ENCODE peak calls at places on chromosomes 6 and 20, in four cellular contexts. T, D, L and E are unnamed samples.

GRCh38 chr6:107355659-107356058 is 103.7 kb downstream of the PDSS2 start:
- DNase-seq in T (no peak), D (no peak), L (no peak), E (no peak)

GRCh38 chr20:45114465-45115385 is at the start of gene WFDC5:
- DNase-seq in T (no peak), D (peak), L (no peak), E (no peak)

GRCh38 chr20:19070036-19070435 is 142.4 kb upstream of the SLC24A3 start:
- DNase-seq in T (no peak), D (no peak), L (no peak), E (no peak)

GRCh38 chr6:61909541-61909940 is 376.5 kb downstream of the KHDRBS2 start:
- DNase-seq in T (no peak), D (no peak), L (no peak), E (no peak)

GRCh38 chr20:47062226-47062880 is 167.7 kb downstream of the EYA2 start:
- DNase-seq in T (no peak), D (no peak), L (no peak), E (no peak)

GRCh38 chr6:163335671-163336545 is 78.6 kb upstream of the QKI start:
- DNase-seq in T (peak), D (peak), L (no peak), E (no peak)

GRCh38 chr20:63497946-63498935 is 642 bp downstream of the EEF1A2 start:
- DNase-seq in T (no peak), D (no peak), L (peak), E (no peak)

GRCh38 chr20:41468994-41469600 is 102.5 kb upstream of the EMILIN3 start:
- DNase-seq in T (no peak), D (no peak), L (no peak), E (no peak)

GRCh38 chr20:17504326-17504897 is 26.8 kb downstream of the BFSP1 start:
- DNase-seq in T (no peak), D (no peak), L (no peak), E (no peak)

GRCh38 chr6:111888928-111889696 is 15.9 kb upstream of the FYN start:
- DNase-seq in T (no peak), D (no peak), L (no peak), E (no peak)